ENCODE peak calls at places on chromosome 1, in four cellular contexts. One of them, this sample, is unnamed.

GRCh38 chr1:217889401-217889800 is 258.3 kb downstream of the SPATA17 start:
- DNase-seq in dorsolateral prefrontal cortex: no peak
- DNase-seq in HFF-Myc: no peak
- DNase-seq in memory B cell: no peak
- DNase-seq in this sample: no peak

GRCh38 chr1:40653851-40654537 is 11.5 kb downstream of the RIMS3 start:
- DNase-seq in dorsolateral prefrontal cortex: no peak
- DNase-seq in HFF-Myc: no peak
- DNase-seq in memory B cell: no peak
- DNase-seq in this sample: no peak

GRCh38 chr1:206892351-206892984 is 4.8 kb upstream of the IL24 start:
- DNase-seq in dorsolateral prefrontal cortex: no peak
- DNase-seq in HFF-Myc: no peak
- DNase-seq in memory B cell: no peak
- DNase-seq in this sample: no peak

GRCh38 chr1:209433649-209434031 is 149.9 kb upstream of the CAMK1G start:
- DNase-seq in dorsolateral prefrontal cortex: no peak
- DNase-seq in HFF-Myc: no peak
- DNase-seq in memory B cell: no peak
- DNase-seq in this sample: no peak

GRCh38 chr1:228768345-228768717 is 33.1 kb downstream of the RHOU start:
- DNase-seq in dorsolateral prefrontal cortex: no peak
- DNase-seq in HFF-Myc: no peak
- DNase-seq in memory B cell: no peak
- DNase-seq in this sample: no peak

GRCh38 chr1:220528049-220528678 is at the start of gene MARK1:
- DNase-seq in dorsolateral prefrontal cortex: peak
- DNase-seq in HFF-Myc: no peak
- DNase-seq in memory B cell: peak
- DNase-seq in this sample: peak

GRCh38 chr1:111571987-111572386 is 47.6 kb upstream of the RAP1A start:
- DNase-seq in dorsolateral prefrontal cortex: no peak
- DNase-seq in HFF-Myc: no peak
- DNase-seq in memory B cell: no peak
- DNase-seq in this sample: no peak

GRCh38 chr1:192973202-192973601 is 86.0 kb downstream of the UCHL5 start:
- DNase-seq in dorsolateral prefrontal cortex: no peak
- DNase-seq in HFF-Myc: peak
- DNase-seq in memory B cell: no peak
- DNase-seq in this sample: no peak

GRCh38 chr1:174397261-174397660 is 50.5 kb upstream of the GPR52 start:
- DNase-seq in dorsolateral prefrontal cortex: no peak
- DNase-seq in HFF-Myc: no peak
- DNase-seq in memory B cell: no peak
- DNase-seq in this sample: no peak

GRCh38 chr1:175072131-175072941 is 4.7 kb downstream of the TNN start:
- DNase-seq in dorsolateral prefrontal cortex: no peak
- DNase-seq in HFF-Myc: peak
- DNase-seq in memory B cell: no peak
- DNase-seq in this sample: peak

GRCh38 chr1:96538883-96539282 is 182.7 kb upstream of the PTBP2 start:
- DNase-seq in dorsolateral prefrontal cortex: no peak
- DNase-seq in HFF-Myc: peak
- DNase-seq in memory B cell: no peak
- DNase-seq in this sample: no peak

GRCh38 chr1:204447736-204448135 is 36.1 kb upstream of the PPP1R15B start:
- DNase-seq in dorsolateral prefrontal cortex: no peak
- DNase-seq in HFF-Myc: no peak
- DNase-seq in memory B cell: no peak
- DNase-seq in this sample: no peak

GRCh38 chr1:209398330-209398991 is 185.1 kb upstream of the CAMK1G start:
- DNase-seq in dorsolateral prefrontal cortex: no peak
- DNase-seq in HFF-Myc: peak
- DNase-seq in memory B cell: no peak
- DNase-seq in this sample: no peak

GRCh38 chr1:28642056-28642846 is 616 bp downstream of the TAF12 start:
- DNase-seq in dorsolateral prefrontal cortex: no peak
- DNase-seq in HFF-Myc: no peak
- DNase-seq in memory B cell: no peak
- DNase-seq in this sample: no peak

GRCh38 chr1:152980676-152981075 is 3.2 kb upstream of the SPRR1A start:
- DNase-seq in dorsolateral prefrontal cortex: no peak
- DNase-seq in HFF-Myc: no peak
- DNase-seq in memory B cell: no peak
- DNase-seq in this sample: no peak

GRCh38 chr1:7580923-7581753 is 190.0 kb upstream of the VAMP3 start:
- DNase-seq in dorsolateral prefrontal cortex: peak
- DNase-seq in HFF-Myc: no peak
- DNase-seq in memory B cell: no peak
- DNase-seq in this sample: no peak

GRCh38 chr1:8026976-8027747 is 1.1 kb upstream of the ERRFI1 start:
- DNase-seq in dorsolateral prefrontal cortex: no peak
- DNase-seq in HFF-Myc: no peak
- DNase-seq in memory B cell: no peak
- DNase-seq in this sample: no peak

GRCh38 chr1:11858968-11859871 is 475 bp upstream of the NPPB start:
- DNase-seq in dorsolateral prefrontal cortex: no peak
- DNase-seq in HFF-Myc: no peak
- DNase-seq in memory B cell: peak
- DNase-seq in this sample: no peak

GRCh38 chr1:182149411-182149965 is 88.0 kb upstream of the ZNF648 start:
- DNase-seq in dorsolateral prefrontal cortex: no peak
- DNase-seq in HFF-Myc: peak
- DNase-seq in memory B cell: no peak
- DNase-seq in this sample: no peak

GRCh38 chr1:28392027-28392652 is 22.6 kb downstream of the PHACTR4 start:
- DNase-seq in dorsolateral prefrontal cortex: no peak
- DNase-seq in HFF-Myc: peak
- DNase-seq in memory B cell: no peak
- DNase-seq in this sample: no peak